ENCODE peak calls at places on chromosomes 16 and 17, in ten cellular contexts. P is upper lobe of right lung; G is CD8-positive, alpha-beta memory T cell; B is tibial artery; R is transverse colon; W is fibroblast of lung; Q is uterus; H is stomach; V is ascending aorta; O is right cardiac atrium. S is an unnamed sample. For H3K4me1, the result is how much of the 10 kb centered on the place peaks cover.

GRCh38 chr17:78812849-78813248 is 27.8 kb downstream of the USP36 start:
- DNase-seq in P (no peak), G (no peak), B (no peak), R (no peak), W (no peak), Q (no peak), H (no peak), V (no peak), O (peak), S (no peak)

GRCh38 chr16:30875881-30876791 is 17.7 kb downstream of the BCL7C start:
- DNase-seq in P (no peak), G (no peak), B (no peak), R (peak), W (no peak), Q (no peak), H (no peak), V (no peak), O (no peak), S (peak)

GRCh38 chr17:10729334-10730193 is at the start of gene TMEM220:
- DNase-seq in P (peak), G (peak), B (peak), R (peak), W (peak), Q (peak), H (peak), V (peak), O (peak), S (peak)

GRCh38 chr16:74657873-74658642 is 8.6 kb downstream of the RFWD3 start:
- DNase-seq in P (no peak), G (no peak), B (no peak), R (no peak), W (no peak), Q (no peak), H (no peak), V (no peak), O (no peak), S (no peak)

GRCh38 chr17:68200689-68201424 is 47.0 kb upstream of the AMZ2 start:
- DNase-seq in P (peak), G (peak), B (peak), R (peak), W (peak), Q (peak), H (peak), V (peak), O (peak), S (peak)

GRCh38 chr16:50284131-50284911 is 18.0 kb downstream of the ADCY7 start:
- DNase-seq in P (peak), G (peak), B (peak), R (peak), W (no peak), Q (no peak), H (peak), V (no peak), O (peak), S (no peak)

GRCh38 chr16:89645122-89645521 is 12.4 kb downstream of the CHMP1A start:
- DNase-seq in P (no peak), G (no peak), B (no peak), R (no peak), W (no peak), Q (no peak), H (no peak), V (no peak), O (no peak), S (no peak)

GRCh38 chr17:69704935-69705334 is 290.4 kb downstream of the MAP2K6 start:
- DNase-seq in P (no peak), G (no peak), B (no peak), R (no peak), W (no peak), Q (no peak), H (no peak), V (no peak), O (no peak), S (no peak)

GRCh38 chr17:40553694-40554534 is 11.4 kb downstream of the CCR7 start:
- DNase-seq in P (peak), G (no peak), B (peak), R (no peak), W (peak), Q (peak), H (peak), V (peak), O (peak), S (no peak)

GRCh38 chr16:69443809-69444611 is 19.6 kb downstream of the CYB5B start:
- DNase-seq in P (no peak), G (no peak), B (no peak), R (peak), W (peak), Q (peak), H (no peak), V (no peak), O (peak), S (peak)

DNA sequence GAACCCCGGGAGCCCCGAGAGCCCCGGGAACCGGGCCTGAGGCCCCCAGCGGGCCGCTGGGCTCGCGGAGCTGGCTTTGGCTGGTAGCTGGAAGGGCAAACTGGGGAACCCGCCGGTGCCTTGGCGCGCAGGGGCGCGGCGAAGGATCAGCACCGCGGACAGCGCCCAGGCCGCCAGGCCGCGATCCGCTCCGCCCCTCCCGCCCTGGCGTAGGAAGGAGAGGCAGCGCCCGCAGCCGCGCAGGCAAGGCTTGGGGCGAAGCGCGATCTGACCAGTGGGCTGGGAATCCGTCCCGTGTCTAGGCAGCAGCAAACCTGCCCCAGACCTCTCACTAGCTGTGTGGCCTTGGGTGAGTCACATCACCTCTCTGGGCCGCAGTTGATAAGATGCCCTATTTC is 331 bp upstream of the CCDC92B start:
- DNase-seq in P (peak), G (peak), B (peak), R (peak), W (peak), Q (peak), H (peak), V (peak), O (peak), S (peak)
- H3K27ac ChIP-seq in P (no peak), G (no peak), B (no peak), R (no peak), W (no peak), Q (no peak), H (no peak), V (no peak), O (no peak), S (no peak)

DNA sequence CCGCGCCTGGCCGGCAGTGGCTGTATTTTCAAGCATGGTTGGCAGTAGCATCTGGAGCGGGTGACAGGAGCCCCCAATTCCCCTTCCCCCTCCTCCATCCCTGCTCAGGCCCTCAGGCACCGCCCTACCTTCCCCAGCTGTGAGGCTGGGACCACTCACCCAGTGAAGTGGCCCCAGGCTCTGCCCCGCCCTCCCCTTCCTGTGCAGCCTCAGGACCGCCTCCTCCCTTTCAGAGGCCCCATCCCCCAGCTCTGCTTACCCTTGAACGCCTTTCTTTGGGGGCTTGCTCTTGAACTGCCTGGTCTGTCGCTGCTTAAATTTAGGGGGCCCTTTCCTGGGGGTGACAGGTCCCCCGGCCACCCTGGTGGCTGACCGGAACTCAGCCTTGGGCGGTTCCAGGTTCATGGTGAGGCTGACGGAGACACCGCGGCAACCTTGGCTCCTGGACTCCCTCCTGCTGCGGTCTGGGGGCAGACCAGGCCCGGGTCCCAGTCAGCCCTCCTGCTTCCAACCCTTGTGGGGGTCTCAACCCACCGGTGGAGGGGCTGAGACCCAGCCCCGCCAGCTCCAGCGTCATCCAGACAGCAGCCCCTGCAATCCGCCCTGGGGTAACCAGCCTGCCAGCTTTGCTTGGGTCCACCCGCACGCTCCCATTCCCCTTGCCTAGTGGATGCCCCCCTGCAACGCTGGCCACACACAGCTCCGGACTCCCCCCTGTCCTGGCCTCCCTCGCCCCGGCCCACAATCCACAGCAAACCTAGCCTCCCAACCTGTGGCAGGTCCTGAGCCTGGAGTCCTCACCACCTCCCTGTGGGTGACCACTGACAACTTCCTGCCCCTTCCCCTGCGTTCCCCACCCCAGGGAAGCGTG is 3.2 kb downstream of the PDE6G start:
- DNase-seq in P (no peak), G (no peak), B (no peak), R (no peak), W (no peak), Q (no peak), H (no peak), V (no peak), O (no peak), S (no peak)
- H3K4me3 ChIP-seq in P (peak), G (no peak), B (no peak), R (no peak), W (no peak), Q (no peak), H (peak), V (no peak), O (no peak), S (no peak)

GRCh38 chr17:30091771-30092170 is 24.8 kb upstream of the NSRP1 start:
- DNase-seq in P (no peak), G (no peak), B (no peak), R (no peak), W (peak), Q (no peak), H (no peak), V (no peak), O (no peak), S (no peak)
- H3K4me1 ChIP-seq in P (under half), G (under half), B (under half), R (under half), W (under half), Q (under half), H (under half), V (under half), O (under half), S (under half)

GRCh38 chr17:17709815-17710321 is 28.6 kb downstream of the RAI1 start:
- DNase-seq in P (no peak), G (no peak), B (no peak), R (no peak), W (no peak), Q (no peak), H (no peak), V (no peak), O (peak), S (no peak)
- H3K27ac ChIP-seq in P (peak), G (no peak), B (peak), R (peak), W (peak), Q (peak), H (peak), V (peak), O (no peak), S (no peak)

DNA sequence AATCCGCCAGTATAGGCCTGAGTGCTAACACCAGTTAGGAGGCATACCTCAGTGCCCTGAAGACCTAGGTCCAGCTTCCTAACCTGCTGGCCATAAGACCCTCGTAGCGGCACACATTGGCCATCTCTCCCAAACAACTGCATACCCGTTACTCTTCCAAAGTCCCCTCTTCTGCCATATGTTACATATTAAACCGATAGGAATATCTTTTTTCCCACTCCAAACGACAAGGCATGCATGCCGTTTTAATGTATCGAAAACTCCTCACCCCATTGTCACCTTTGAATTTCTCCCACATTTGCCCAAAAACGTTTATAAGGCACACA is 721 bp upstream of the AXIN2 start:
- DNase-seq in P (no peak), G (no peak), B (no peak), R (no peak), W (no peak), Q (no peak), H (no peak), V (no peak), O (no peak), S (no peak)
- H3K4me3 ChIP-seq in P (no peak), G (peak), B (peak), R (peak), W (no peak), Q (no peak), H (no peak), V (peak), O (peak), S (peak)

DNA sequence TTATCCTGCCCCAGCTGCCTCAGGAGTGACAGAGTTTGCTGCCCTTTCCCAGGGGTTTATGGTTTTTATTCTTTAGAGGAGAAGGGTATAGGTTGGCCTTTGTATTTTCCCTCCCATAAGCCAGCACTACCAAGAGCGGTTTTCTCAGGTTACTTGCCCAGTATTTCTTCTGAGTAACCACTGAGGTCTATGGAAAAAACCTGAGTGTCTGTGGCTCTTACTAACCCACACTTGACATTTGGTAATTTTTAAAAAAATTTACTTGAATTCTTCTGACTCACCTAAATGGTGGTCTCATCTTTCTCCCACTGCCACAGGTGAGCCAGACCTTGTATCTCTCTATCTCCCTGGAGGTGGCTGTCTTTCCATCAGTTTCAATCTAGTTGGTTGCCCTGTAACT is 6.0 kb downstream of the SLC7A6 start:
- DNase-seq in P (no peak), G (no peak), B (no peak), R (no peak), W (no peak), Q (no peak), H (no peak), V (no peak), O (no peak), S (no peak)
- H3K4me1 ChIP-seq in P (under half), G (half or more), B (under half), R (half or more), W (under half), Q (under half), H (under half), V (under half), O (under half), S (half or more)

GRCh38 chr17:28929769-28930168 is 21.5 kb downstream of the PHF12 start:
- DNase-seq in P (no peak), G (no peak), B (no peak), R (no peak), W (no peak), Q (no peak), H (no peak), V (no peak), O (no peak), S (no peak)

GRCh38 chr17:28928061-28928460 is 23.3 kb downstream of the PHF12 start:
- DNase-seq in P (no peak), G (no peak), B (no peak), R (no peak), W (no peak), Q (no peak), H (no peak), V (no peak), O (no peak), S (no peak)

GRCh38 chr17:28926786-28927185 is 23.9 kb upstream of the DHRS13 start:
- DNase-seq in P (no peak), G (no peak), B (no peak), R (no peak), W (no peak), Q (no peak), H (no peak), V (no peak), O (no peak), S (no peak)

GRCh38 chr17:28925912-28926365 is 23.1 kb upstream of the DHRS13 start:
- DNase-seq in P (no peak), G (peak), B (no peak), R (no peak), W (peak), Q (no peak), H (no peak), V (no peak), O (no peak), S (peak)

GRCh38 chr17:28926366-28926765 is 23.5 kb upstream of the DHRS13 start:
- DNase-seq in P (no peak), G (no peak), B (no peak), R (no peak), W (no peak), Q (no peak), H (no peak), V (no peak), O (no peak), S (no peak)
- H3K27ac ChIP-seq in P (peak), G (peak), B (no peak), R (peak), W (peak), Q (peak), H (peak), V (peak), O (no peak), S (peak)

GRCh38 chr17:3754066-3754457 is 30.4 kb downstream of the HASPIN start:
- DNase-seq in P (no peak), G (no peak), B (no peak), R (no peak), W (no peak), Q (no peak), H (no peak), V (no peak), O (peak), S (no peak)

GRCh38 chr17:3751836-3752235 is 28.1 kb downstream of the HASPIN start:
- DNase-seq in P (no peak), G (no peak), B (no peak), R (no peak), W (no peak), Q (no peak), H (no peak), V (no peak), O (peak), S (no peak)

GRCh38 chr17:3759597-3760216 is 36.0 kb downstream of the HASPIN start:
- DNase-seq in P (no peak), G (no peak), B (no peak), R (no peak), W (no peak), Q (no peak), H (no peak), V (no peak), O (no peak), S (no peak)

GRCh38 chr17:3754458-3755334 is 31.0 kb downstream of the HASPIN start:
- DNase-seq in P (peak), G (peak), B (no peak), R (peak), W (no peak), Q (no peak), H (peak), V (no peak), O (peak), S (peak)

GRCh38 chr17:3755335-3756030 is 31.8 kb downstream of the HASPIN start:
- DNase-seq in P (no peak), G (no peak), B (no peak), R (no peak), W (no peak), Q (no peak), H (no peak), V (no peak), O (peak), S (no peak)
- H3K4me3 ChIP-seq in P (peak), G (peak), B (no peak), R (peak), W (no peak), Q (no peak), H (peak), V (no peak), O (no peak), S (peak)

DNA sequence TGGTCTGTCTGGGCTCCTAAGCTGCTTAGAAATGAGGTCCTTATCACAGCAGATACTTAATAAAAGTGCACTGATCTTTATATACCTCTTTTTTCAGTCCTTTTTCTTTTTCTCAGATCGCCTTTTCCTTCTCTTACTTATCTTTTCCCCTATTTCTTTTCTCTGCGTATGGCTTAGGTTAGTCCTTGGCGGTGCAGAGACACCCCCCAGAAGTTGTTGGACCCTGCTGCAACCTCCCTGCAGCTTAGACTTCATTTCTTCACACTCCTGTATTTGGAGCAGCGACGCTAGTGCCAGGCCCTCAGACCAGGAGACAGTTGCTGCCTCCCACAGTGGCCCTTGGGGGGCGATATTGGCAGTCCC is 67.6 kb downstream of the CENPV start:
- DNase-seq in P (no peak), G (no peak), B (no peak), R (no peak), W (no peak), Q (no peak), H (no peak), V (no peak), O (no peak), S (no peak)
- H3K4me1 ChIP-seq in P (under half), G (under half), B (under half), R (half or more), W (under half), Q (under half), H (under half), V (under half), O (under half), S (under half)

DNA sequence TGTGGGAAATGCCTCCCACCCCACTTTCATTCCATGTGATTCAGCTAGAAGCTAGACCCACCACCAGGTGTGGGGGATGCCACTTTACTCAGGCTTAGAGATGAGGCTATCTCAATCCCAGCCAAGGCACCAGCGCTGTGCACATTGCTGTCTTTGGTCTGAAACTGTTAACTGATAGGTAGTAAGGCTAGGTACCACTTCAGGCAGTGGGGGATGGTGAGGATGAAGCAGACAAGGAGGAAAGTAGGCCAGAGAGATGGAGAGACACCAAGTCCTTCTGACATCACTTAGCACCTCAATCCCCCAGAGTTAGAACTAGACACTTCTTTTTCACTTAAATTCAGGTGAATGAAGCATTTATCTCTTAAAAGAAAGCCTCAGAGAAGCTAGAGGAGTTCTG is 35.8 kb downstream of the ADAMTS18 start:
- DNase-seq in P (no peak), G (no peak), B (no peak), R (no peak), W (no peak), Q (no peak), H (no peak), V (no peak), O (no peak), S (no peak)
- H3K27ac ChIP-seq in P (no peak), G (no peak), B (no peak), R (no peak), W (no peak), Q (no peak), H (no peak), V (no peak), O (no peak), S (no peak)

S was measured in effector memory CD4-positive, alpha-beta T cell.